ENCODE peak calls at places on chromosomes 1 and 21, in five cellular contexts. One of them, this sample, is unnamed.

GRCh38 chr1:12244078-12244477 is 14.2 kb downstream of the VPS13D start:
- DNase-seq in WERI-Rb-1: peak
- DNase-seq in AG10803: no peak
- DNase-seq in heart left ventricle: no peak
- DNase-seq in lower leg skin: no peak
- DNase-seq in this sample: no peak

GRCh38 chr1:218274551-218274950 is 10.5 kb upstream of the RRP15 start:
- DNase-seq in WERI-Rb-1: no peak
- DNase-seq in AG10803: no peak
- DNase-seq in heart left ventricle: no peak
- DNase-seq in lower leg skin: no peak
- DNase-seq in this sample: no peak

GRCh38 chr1:97044159-97044760 is 322.7 kb downstream of the PTBP2 start:
- DNase-seq in WERI-Rb-1: no peak
- DNase-seq in AG10803: no peak
- DNase-seq in heart left ventricle: no peak
- DNase-seq in lower leg skin: no peak
- DNase-seq in this sample: no peak

GRCh38 chr1:183674339-183674738 is 21.2 kb upstream of the APOBEC4 start:
- DNase-seq in WERI-Rb-1: no peak
- DNase-seq in AG10803: peak
- DNase-seq in heart left ventricle: no peak
- DNase-seq in lower leg skin: no peak
- DNase-seq in this sample: no peak

GRCh38 chr1:217138173-217138838 is 415.1 kb upstream of the ESRRG start:
- DNase-seq in WERI-Rb-1: no peak
- DNase-seq in AG10803: no peak
- DNase-seq in heart left ventricle: no peak
- DNase-seq in lower leg skin: no peak
- DNase-seq in this sample: peak

GRCh38 chr1:45793942-45794604 is 9.3 kb upstream of the MAST2 start:
- DNase-seq in WERI-Rb-1: peak
- DNase-seq in AG10803: no peak
- DNase-seq in heart left ventricle: no peak
- DNase-seq in lower leg skin: no peak
- DNase-seq in this sample: no peak

GRCh38 chr1:118504231-118504644 is 319.2 kb upstream of the SPAG17 start:
- DNase-seq in WERI-Rb-1: no peak
- DNase-seq in AG10803: no peak
- DNase-seq in heart left ventricle: no peak
- DNase-seq in lower leg skin: no peak
- DNase-seq in this sample: peak

GRCh38 chr1:163241716-163242115 is 39.0 kb upstream of the RGS5 start:
- DNase-seq in WERI-Rb-1: no peak
- DNase-seq in AG10803: no peak
- DNase-seq in heart left ventricle: no peak
- DNase-seq in lower leg skin: no peak
- DNase-seq in this sample: no peak

GRCh38 chr1:26862781-26863676 is at the start of gene SFN:
- DNase-seq in WERI-Rb-1: peak
- DNase-seq in AG10803: no peak
- DNase-seq in heart left ventricle: no peak
- DNase-seq in lower leg skin: peak
- DNase-seq in this sample: no peak

GRCh38 chr1:194374649-194375048 is 1188.2 kb upstream of the B3GALT2 start:
- DNase-seq in WERI-Rb-1: no peak
- DNase-seq in AG10803: no peak
- DNase-seq in heart left ventricle: no peak
- DNase-seq in lower leg skin: no peak
- DNase-seq in this sample: no peak

GRCh38 chr1:18871401-18872070 is 12.1 kb upstream of the TAS1R2 start:
- DNase-seq in WERI-Rb-1: no peak
- DNase-seq in AG10803: no peak
- DNase-seq in heart left ventricle: no peak
- DNase-seq in lower leg skin: no peak
- DNase-seq in this sample: no peak

GRCh38 chr21:23394458-23394857 is 2212.8 kb downstream of the MRPL39 start:
- DNase-seq in WERI-Rb-1: no peak
- DNase-seq in AG10803: no peak
- DNase-seq in heart left ventricle: no peak
- DNase-seq in lower leg skin: no peak
- DNase-seq in this sample: no peak

GRCh38 chr1:10975567-10976326 is 36.7 kb upstream of the TARDBP start:
- DNase-seq in WERI-Rb-1: no peak
- DNase-seq in AG10803: peak
- DNase-seq in heart left ventricle: peak
- DNase-seq in lower leg skin: peak
- DNase-seq in this sample: no peak

GRCh38 chr1:38690790-38691189 is 168.8 kb downstream of the RRAGC start:
- DNase-seq in WERI-Rb-1: no peak
- DNase-seq in AG10803: peak
- DNase-seq in heart left ventricle: no peak
- DNase-seq in lower leg skin: no peak
- DNase-seq in this sample: no peak

GRCh38 chr1:202245391-202245790 is 51.8 kb downstream of the LGR6 start:
- DNase-seq in WERI-Rb-1: peak
- DNase-seq in AG10803: no peak
- DNase-seq in heart left ventricle: no peak
- DNase-seq in lower leg skin: peak
- DNase-seq in this sample: no peak

GRCh38 chr1:109984190-109984455 is 442 bp upstream of the AHCYL1 start:
- DNase-seq in WERI-Rb-1: no peak
- DNase-seq in AG10803: peak
- DNase-seq in heart left ventricle: no peak
- DNase-seq in lower leg skin: no peak
- DNase-seq in this sample: no peak

GRCh38 chr1:110053557-110054428 is 16.7 kb downstream of the ALX3 start:
- DNase-seq in WERI-Rb-1: peak
- DNase-seq in AG10803: peak
- DNase-seq in heart left ventricle: peak
- DNase-seq in lower leg skin: peak
- DNase-seq in this sample: peak

GRCh38 chr1:234409328-234409727 is 36.1 kb downstream of the COA6 start:
- DNase-seq in WERI-Rb-1: no peak
- DNase-seq in AG10803: no peak
- DNase-seq in heart left ventricle: no peak
- DNase-seq in lower leg skin: no peak
- DNase-seq in this sample: no peak
- TF ChIP-seq CTCF in WERI-Rb-1: peak
- TF ChIP-seq CTCF in AG10803: peak
- TF ChIP-seq CTCF in heart left ventricle: no peak
- TF ChIP-seq CTCF in lower leg skin: no peak
- TF ChIP-seq CTCF in this sample: no peak

GRCh38 chr1:206939131-206939530 is 7.1 kb downstream of the PIGR start:
- DNase-seq in WERI-Rb-1: no peak
- DNase-seq in AG10803: no peak
- DNase-seq in heart left ventricle: no peak
- DNase-seq in lower leg skin: no peak
- DNase-seq in this sample: no peak

GRCh38 chr1:206940588-206940936 is 5.7 kb downstream of the PIGR start:
- DNase-seq in WERI-Rb-1: no peak
- DNase-seq in AG10803: no peak
- DNase-seq in heart left ventricle: no peak
- DNase-seq in lower leg skin: no peak
- DNase-seq in this sample: no peak

GRCh38 chr1:206941766-206942418 is 4.4 kb downstream of the PIGR start:
- DNase-seq in WERI-Rb-1: no peak
- DNase-seq in AG10803: no peak
- DNase-seq in heart left ventricle: no peak
- DNase-seq in lower leg skin: no peak
- DNase-seq in this sample: no peak

GRCh38 chr1:206937437-206937836 is 8.8 kb downstream of the PIGR start:
- DNase-seq in WERI-Rb-1: no peak
- DNase-seq in AG10803: no peak
- DNase-seq in heart left ventricle: no peak
- DNase-seq in lower leg skin: no peak
- DNase-seq in this sample: no peak

DNA sequence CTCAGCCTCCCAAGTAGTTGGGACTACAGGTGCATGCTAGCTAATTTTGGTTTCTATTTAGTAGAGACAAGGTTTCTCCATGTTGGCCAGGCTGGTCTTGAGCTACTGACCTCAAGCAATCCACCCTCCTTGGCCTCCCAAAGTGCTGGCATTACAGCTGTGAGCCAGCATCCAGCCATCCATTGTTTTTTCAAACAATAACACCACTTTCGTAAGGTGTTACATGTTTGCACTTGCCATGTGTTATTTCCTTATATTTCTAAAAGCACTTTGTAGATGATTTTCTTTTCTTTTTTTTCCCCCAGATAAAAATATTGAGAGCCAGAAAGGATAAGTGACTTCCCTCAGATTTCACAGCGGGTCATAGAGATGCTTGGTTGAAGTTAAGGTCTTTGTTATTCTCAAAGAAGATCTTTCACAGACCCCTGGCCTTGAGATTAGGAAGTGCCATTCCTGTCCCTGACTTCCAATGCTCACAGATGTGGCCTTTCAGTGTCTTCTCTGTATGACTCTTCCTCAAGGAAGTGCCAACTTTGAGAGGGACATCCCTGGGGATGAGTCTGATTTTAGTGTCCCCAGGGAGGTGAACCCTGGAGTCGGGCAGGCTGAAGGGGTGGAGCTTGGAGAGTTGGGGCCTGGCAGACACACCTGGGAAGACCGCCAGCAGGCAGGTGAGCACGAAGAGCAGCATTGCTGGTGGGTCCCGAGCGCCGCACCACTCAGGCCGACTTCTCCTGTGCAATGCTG is 6.3 kb downstream of the PIGR start:
- DNase-seq in WERI-Rb-1: no peak
- DNase-seq in AG10803: no peak
- DNase-seq in heart left ventricle: no peak
- DNase-seq in lower leg skin: no peak
- DNase-seq in this sample: no peak
- TF ChIP-seq CTCF in WERI-Rb-1: no peak
- TF ChIP-seq CTCF in AG10803: no peak
- TF ChIP-seq CTCF in heart left ventricle: no peak
- TF ChIP-seq CTCF in lower leg skin: no peak
- TF ChIP-seq CTCF in this sample: no peak

DNA sequence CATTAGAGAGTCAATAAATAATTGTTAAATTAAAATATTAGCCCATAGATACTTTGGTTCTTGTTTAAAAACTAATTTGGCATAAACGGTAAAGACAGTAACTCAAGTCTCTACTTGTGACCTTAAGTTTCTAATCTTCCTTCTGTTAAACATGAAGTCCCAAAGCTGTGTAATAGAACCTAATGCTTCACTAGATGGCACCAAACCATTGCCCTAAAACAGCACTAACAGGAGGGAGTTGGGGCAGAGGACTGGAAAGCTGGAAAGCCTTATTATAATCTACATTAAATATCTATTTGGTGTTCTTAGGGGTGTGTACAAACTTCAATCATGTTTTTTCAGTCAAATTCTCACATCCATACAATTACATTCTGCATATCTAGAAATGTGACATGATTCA is 176.6 kb downstream of the OLFM3 start:
- DNase-seq in WERI-Rb-1: peak
- DNase-seq in AG10803: peak
- DNase-seq in heart left ventricle: no peak
- DNase-seq in lower leg skin: no peak
- DNase-seq in this sample: no peak
- TF ChIP-seq CTCF in WERI-Rb-1: peak
- TF ChIP-seq CTCF in AG10803: peak
- TF ChIP-seq CTCF in heart left ventricle: peak
- TF ChIP-seq CTCF in lower leg skin: no peak
- TF ChIP-seq CTCF in this sample: peak

DNA sequence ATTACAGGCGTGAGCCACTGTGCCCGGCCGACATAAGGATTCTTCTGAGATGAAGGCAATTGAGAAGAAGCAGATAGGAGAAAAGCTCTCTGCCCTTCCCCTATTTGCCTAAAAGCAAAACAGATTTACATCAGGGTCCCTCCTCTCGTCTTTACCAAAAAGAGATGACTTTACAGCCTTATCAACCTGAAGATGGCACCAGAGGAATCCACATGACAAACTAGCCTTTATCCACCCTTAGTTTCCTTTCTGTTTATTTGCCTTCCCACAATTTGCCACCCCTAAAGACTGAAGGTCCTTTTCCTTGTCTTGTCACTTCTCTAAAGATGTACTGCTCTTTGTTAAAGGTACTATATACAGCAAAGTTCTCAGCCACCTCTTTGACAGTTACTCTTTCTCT is 70.7 kb upstream of the KRTAP19-8 start:
- DNase-seq in WERI-Rb-1: no peak
- DNase-seq in AG10803: peak
- DNase-seq in heart left ventricle: no peak
- DNase-seq in lower leg skin: no peak
- DNase-seq in this sample: no peak
- TF ChIP-seq CTCF in WERI-Rb-1: peak
- TF ChIP-seq CTCF in AG10803: peak
- TF ChIP-seq CTCF in heart left ventricle: no peak
- TF ChIP-seq CTCF in lower leg skin: no peak
- TF ChIP-seq CTCF in this sample: no peak

GRCh38 chr1:36448530-36449051 is 1.7 kb downstream of the OSCP1 start:
- DNase-seq in WERI-Rb-1: peak
- DNase-seq in AG10803: no peak
- DNase-seq in heart left ventricle: no peak
- DNase-seq in lower leg skin: no peak
- DNase-seq in this sample: no peak
- TF ChIP-seq CTCF in WERI-Rb-1: peak
- TF ChIP-seq CTCF in AG10803: peak
- TF ChIP-seq CTCF in heart left ventricle: no peak
- TF ChIP-seq CTCF in lower leg skin: no peak
- TF ChIP-seq CTCF in this sample: peak

GRCh38 chr1:165697881-165698842 is at the start of gene ALDH9A1:
- DNase-seq in WERI-Rb-1: peak
- DNase-seq in AG10803: peak
- DNase-seq in heart left ventricle: peak
- DNase-seq in lower leg skin: peak
- DNase-seq in this sample: peak
- TF ChIP-seq CTCF in WERI-Rb-1: peak
- TF ChIP-seq CTCF in AG10803: peak
- TF ChIP-seq CTCF in heart left ventricle: peak
- TF ChIP-seq CTCF in lower leg skin: no peak
- TF ChIP-seq CTCF in this sample: no peak

This sample was measured in glutamatergic neuron.